ENCODE peak calls at places on chromosomes 2 and 18, in six cellular contexts. R is DND-41, M is cerebellar cortex, O is nephron progenitor cell, Y is ovary, F is choroid plexus epithelial cell. G is an unnamed sample.

GRCh38 chr2:66867038-66867380 is 432.1 kb downstream of the MEIS1 start:
- DNase-seq in R (no peak), M (no peak), Y (no peak), F (no peak), O (no peak), G (no peak)

GRCh38 chr18:8816805-8817204 is 111.4 kb downstream of the MTCL1 start:
- DNase-seq in F (peak; percentile 89), Y (no peak), R (no peak), M (peak; percentile 12), O (no peak), G (no peak)

GRCh38 chr2:42105330-42106256 is 57.8 kb downstream of the PKDCC start:
- DNase-seq in F (peak; percentile 45), Y (no peak), M (no peak), O (no peak), R (peak; percentile 71), G (no peak)

GRCh38 chr18:69432847-69433246 is 32.2 kb downstream of the DOK6 start:
- DNase-seq in M (no peak), Y (no peak), R (no peak), F (no peak), O (no peak), G (no peak)

GRCh38 chr2:217918220-217919024 is 84.4 kb downstream of the TNS1 start:
- DNase-seq in O (peak; percentile 40), F (peak; percentile 78), R (no peak), M (no peak), Y (peak; percentile 90), G (no peak)

GRCh38 chr2:206443735-206444527 is 599 bp downstream of the ADAM23 start:
- DNase-seq in Y (peak; percentile 60), F (peak; percentile 36), R (no peak), O (peak; percentile 68), M (peak; percentile 59), G (no peak)

GRCh38 chr2:238242731-238243495 is 3.1 kb upstream of the HES6 start:
- DNase-seq in M (no peak), Y (peak; percentile 35), O (no peak), R (no peak), F (no peak), G (no peak)

GRCh38 chr2:69911985-69912563 is 2.8 kb upstream of the MXD1 start:
- DNase-seq in M (peak; percentile 79), O (no peak), R (no peak), Y (no peak), F (peak; percentile 72), G (no peak)

GRCh38 chr2:241049739-241050623 is 51.6 kb downstream of the SNED1 start:
- DNase-seq in F (peak; percentile 6), R (peak; percentile 7), O (peak; percentile 84), Y (peak; percentile 36), M (no peak), G (peak; percentile 50)

GRCh38 chr2:88159955-88160415 is 10.2 kb upstream of the THNSL2 start:
- DNase-seq in F (peak; percentile 84), Y (no peak), R (peak; percentile 69), O (peak; percentile 51), M (peak; percentile 67), G (no peak)

GRCh38 chr2:156763174-156763573 is 327.0 kb downstream of the GPD2 start:
- DNase-seq in Y (no peak), F (no peak), M (no peak), O (no peak), R (no peak), G (no peak)

GRCh38 chr18:44259610-44260009 is 421.1 kb upstream of the SETBP1 start:
- DNase-seq in R (no peak), M (no peak), Y (no peak), O (no peak), F (no peak), G (no peak)

G was measured in right atrium auricular region.